ENCODE peak calls at places on chromosomes 1 and 21, in eight cellular contexts. R, E, Y, C, K, D, Q and F are unnamed samples. For H3K4me1, the result is how much of the 10 kb centered on the place peaks cover.

GRCh38 chr1:170674239-170674638 is 10.3 kb downstream of the PRRX1 start:
- DNase-seq in E (no peak), Y (no peak), R (no peak), Q (no peak), C (no peak), K (no peak), D (peak), F (no peak)

GRCh38 chr1:207346562-207346912 is 25.1 kb downstream of the CD55 start:
- DNase-seq in K (no peak), Y (no peak), C (no peak), R (no peak), D (no peak), Q (no peak), E (peak), F (no peak)

GRCh38 chr1:243421784-243422183 is 165.9 kb downstream of the SDCCAG8 start:
- DNase-seq in D (peak), C (peak), E (no peak), K (peak), Y (peak), Q (peak), R (peak), F (peak)

GRCh38 chr1:27645071-27645415 is 10.1 kb upstream of the FGR start:
- DNase-seq in C (no peak), E (no peak), Y (no peak), K (no peak), R (no peak), D (no peak), Q (no peak), F (no peak)

GRCh38 chr1:31647106-31647505 is 2.4 kb upstream of the PEF1 start:
- DNase-seq in R (peak), Y (no peak), C (no peak), D (peak), Q (no peak), E (no peak), K (no peak), F (no peak)

GRCh38 chr1:172585348-172585747 is 52.4 kb downstream of the SUCO start:
- DNase-seq in R (peak), Q (no peak), Y (no peak), C (no peak), E (no peak), D (peak), K (peak), F (no peak)

GRCh38 chr1:230105754-230106625 is 39.0 kb downstream of the GALNT2 start:
- DNase-seq in E (no peak), R (peak), Y (no peak), K (peak), D (peak), C (peak), Q (no peak), F (peak)

GRCh38 chr1:19563336-19564097 is 78.2 kb upstream of the CAPZB start:
- DNase-seq in K (peak), E (peak), Q (peak), C (no peak), D (peak), Y (peak), R (peak), F (no peak)

GRCh38 chr1:157415661-157416060 is 136.7 kb downstream of the FCRL5 start:
- DNase-seq in E (no peak), C (no peak), Q (no peak), K (no peak), R (no peak), Y (no peak), D (no peak), F (no peak)

GRCh38 chr21:27740084-27740483 is 773.2 kb upstream of the ADAMTS5 start:
- DNase-seq in D (no peak), E (no peak), R (no peak), Y (no peak), Q (no peak), C (no peak), K (no peak), F (no peak)

GRCh38 chr1:186617860-186618780 is 62.1 kb downstream of the PTGS2 start:
- DNase-seq in R (peak), Y (peak), K (peak), C (no peak), Q (no peak), D (no peak), E (peak), F (peak)

GRCh38 chr21:45074048-45074817 is at the start of gene ADARB1:
- DNase-seq in E (peak), K (peak), C (peak), D (peak), Q (peak), Y (peak), R (peak), F (peak)

GRCh38 chr1:39410915-39411436 is 80.5 kb upstream of the BMP8A start:
- DNase-seq in D (peak), R (peak), K (peak), Q (peak), C (peak), E (peak), Y (peak), F (peak)

GRCh38 chr1:200053091-200053490 is 25.6 kb downstream of the NR5A2 start:
- DNase-seq in R (no peak), C (no peak), E (no peak), Q (no peak), K (no peak), D (no peak), Y (no peak), F (no peak)

GRCh38 chr1:28751315-28752056 is 14.7 kb downstream of the YTHDF2 start:
- DNase-seq in R (peak), D (peak), E (no peak), C (no peak), K (peak), Y (no peak), Q (no peak), F (no peak)

GRCh38 chr1:30101477-30102227 is 621.7 kb downstream of the MATN1 start:
- DNase-seq in K (no peak), C (no peak), E (no peak), R (no peak), Q (peak), Y (no peak), D (no peak), F (no peak)

GRCh38 chr1:234986750-234987414 is 141.8 kb downstream of the TOMM20 start:
- DNase-seq in K (no peak), Y (no peak), C (no peak), E (no peak), D (no peak), Q (no peak), R (no peak), F (no peak)

GRCh38 chr1:210372491-210372890 is 43.8 kb downstream of the HHAT start:
- DNase-seq in Q (no peak), Y (no peak), C (no peak), D (no peak), K (no peak), E (no peak), R (no peak), F (no peak)

GRCh38 chr1:237071641-237072420 is 29.8 kb downstream of the RYR2 start:
- DNase-seq in R (no peak), E (no peak), Q (no peak), Y (no peak), C (no peak), D (no peak), K (no peak), F (no peak)

GRCh38 chr1:227459977-227460376 is 103.4 kb upstream of the ZNF678 start:
- DNase-seq in C (no peak), D (no peak), K (no peak), Q (no peak), Y (no peak), R (no peak), E (no peak), F (no peak)

GRCh38 chr1:201016211-201016651 is 7.3 kb downstream of the KIF21B start:
- DNase-seq in E (no peak), R (peak), K (peak), Y (no peak), D (peak), Q (peak), C (no peak), F (no peak)

GRCh38 chr21:15053531-15053930 is 11.3 kb downstream of the NRIP1 start:
- DNase-seq in Y (no peak), C (no peak), E (no peak), D (no peak), R (no peak), K (no peak), Q (no peak), F (no peak)

GRCh38 chr21:15057290-15057689 is 7.5 kb downstream of the NRIP1 start:
- DNase-seq in K (peak), E (no peak), Q (peak), D (no peak), R (no peak), Y (no peak), C (no peak), F (no peak)

GRCh38 chr21:15051652-15052554 is 12.9 kb downstream of the NRIP1 start:
- DNase-seq in R (peak), E (no peak), Q (no peak), D (peak), C (no peak), Y (no peak), K (peak), F (no peak)

GRCh38 chr21:15054606-15055239 is 10.1 kb downstream of the NRIP1 start:
- DNase-seq in R (peak), Q (no peak), K (no peak), Y (no peak), D (no peak), C (no peak), E (no peak), F (no peak)

DNA sequence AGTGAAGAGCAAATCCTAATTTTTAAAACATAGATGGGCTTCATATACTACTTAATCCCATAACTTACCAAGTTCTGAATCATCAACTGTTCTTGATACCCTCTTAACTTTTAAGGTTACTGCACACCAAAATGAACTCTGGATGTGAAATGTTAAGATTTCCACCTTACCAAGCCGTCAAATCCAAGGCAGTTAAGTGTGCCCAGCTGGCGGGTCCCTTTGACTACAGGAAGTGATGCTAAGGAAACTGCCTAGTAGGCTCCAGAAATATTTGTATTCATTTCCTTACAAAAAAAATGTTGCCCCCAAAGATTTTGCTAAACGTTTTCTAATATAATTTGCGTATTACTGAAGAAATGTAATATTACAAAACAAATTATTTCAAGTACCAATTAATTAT is 10.7 kb downstream of the NRIP1 start:
- DNase-seq in Q (no peak), K (no peak), D (no peak), E (no peak), Y (no peak), C (no peak), R (no peak), F (no peak)
- H3K4me1 ChIP-seq in Q (under half), K (under half), D (under half), E (under half), Y (half or more), C (half or more), R (under half), F (under half)

GRCh38 chr1:56331207-56331891 is 248.0 kb downstream of the PLPP3 start:
- DNase-seq in C (no peak), R (no peak), Y (no peak), Q (no peak), D (no peak), E (no peak), K (no peak), F (no peak)

GRCh38 chr1:56335394-56335793 is 244.0 kb downstream of the PLPP3 start:
- DNase-seq in R (peak), C (no peak), D (no peak), Q (no peak), E (no peak), Y (no peak), K (no peak), F (no peak)

GRCh38 chr1:56333461-56333860 is 245.9 kb downstream of the PLPP3 start:
- DNase-seq in D (no peak), R (no peak), E (no peak), K (no peak), Y (no peak), C (no peak), Q (no peak), F (no peak)

GRCh38 chr1:56331892-56332567 is 247.3 kb downstream of the PLPP3 start:
- DNase-seq in D (peak), Q (no peak), Y (no peak), E (no peak), R (peak), C (no peak), K (no peak), F (no peak)

DNA sequence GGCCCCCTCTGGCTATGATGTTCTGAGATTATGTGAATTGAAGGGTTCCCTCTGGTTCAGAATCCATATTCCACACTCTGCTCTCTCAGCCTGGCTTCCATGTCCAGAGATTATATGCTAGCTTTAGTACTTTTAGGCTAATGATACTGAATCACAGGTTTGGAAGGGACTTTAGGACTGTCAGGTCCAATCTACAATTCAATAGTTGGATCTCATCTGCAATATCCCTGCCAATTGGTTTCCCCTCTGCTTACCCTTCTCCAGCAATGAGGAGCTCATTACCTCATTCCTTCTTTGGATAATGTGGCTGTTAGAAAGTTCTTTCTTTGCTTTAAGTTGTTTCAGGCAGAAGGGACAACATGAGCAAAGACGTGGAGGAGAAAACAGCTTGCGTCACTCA is 245.3 kb downstream of the PLPP3 start:
- DNase-seq in R (no peak), K (no peak), C (no peak), Q (no peak), Y (no peak), E (no peak), D (no peak), F (no peak)
- H3K4me1 ChIP-seq in R (under half), K (under half), C (under half), Q (under half), Y (under half), E (under half), D (under half), F (under half)

DNA sequence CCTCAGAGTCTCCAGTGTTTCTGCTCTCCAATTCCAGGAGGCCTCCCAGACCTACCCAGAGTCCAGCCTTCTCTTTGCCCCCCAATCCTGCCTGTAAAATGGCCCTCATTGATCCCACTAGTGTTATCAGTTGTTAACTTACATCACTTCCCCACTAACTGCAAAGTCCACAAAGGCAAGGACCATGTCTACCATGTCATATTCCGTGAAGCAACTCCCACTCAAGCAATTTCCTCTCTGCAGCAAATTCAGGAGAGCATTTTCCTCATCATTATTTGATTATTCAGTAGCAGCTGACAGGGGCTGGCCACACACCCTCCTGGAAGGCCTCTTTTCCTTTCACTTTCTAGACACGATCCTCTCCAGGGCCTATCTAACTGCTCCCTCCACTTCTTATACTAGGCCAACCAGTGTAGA is 153.5 kb downstream of the RERE start:
- DNase-seq in C (no peak), Y (peak), D (peak), R (no peak), E (no peak), K (peak), Q (peak), F (no peak)
- H3K4me1 ChIP-seq in C (half or more), Y (half or more), D (under half), R (half or more), E (under half), K (under half), Q (under half), F (under half)

GRCh38 chr1:173714441-173714758 is 381 bp upstream of the KLHL20 start:
- DNase-seq in Y (no peak), E (no peak), R (no peak), C (no peak), K (no peak), Q (no peak), D (no peak), F (no peak)
- H3K4me1 ChIP-seq in Y (under half), E (under half), R (under half), C (under half), K (under half), Q (under half), D (under half), F (under half)

GRCh38 chr1:1917995-1918900 is 831 bp downstream of the TMEM52 start:
- DNase-seq in C (peak), Q (no peak), Y (no peak), E (peak), R (no peak), K (no peak), D (no peak), F (no peak)

GRCh38 chr1:1918901-1919303 is at the start of gene TMEM52:
- DNase-seq in Y (no peak), E (no peak), D (no peak), C (peak), R (no peak), K (no peak), Q (no peak), F (no peak)

GRCh38 chr1:1916882-1917281 is 1.8 kb downstream of the CALML6 start:
- DNase-seq in K (no peak), Y (no peak), R (no peak), E (peak), D (no peak), Q (no peak), C (no peak), F (no peak)

GRCh38 chr1:1915911-1916835 is 1.1 kb downstream of the CALML6 start:
- DNase-seq in Q (no peak), Y (peak), E (peak), D (no peak), K (peak), R (no peak), C (peak), F (no peak)

GRCh38 chr1:1917304-1917976 is 1.6 kb downstream of the TMEM52 start:
- DNase-seq in Q (no peak), R (no peak), D (no peak), Y (no peak), C (peak), K (no peak), E (peak), F (no peak)
- H3K4me1 ChIP-seq in Q (under half), R (under half), D (under half), Y (under half), C (under half), K (under half), E (under half), F (under half)

DNA sequence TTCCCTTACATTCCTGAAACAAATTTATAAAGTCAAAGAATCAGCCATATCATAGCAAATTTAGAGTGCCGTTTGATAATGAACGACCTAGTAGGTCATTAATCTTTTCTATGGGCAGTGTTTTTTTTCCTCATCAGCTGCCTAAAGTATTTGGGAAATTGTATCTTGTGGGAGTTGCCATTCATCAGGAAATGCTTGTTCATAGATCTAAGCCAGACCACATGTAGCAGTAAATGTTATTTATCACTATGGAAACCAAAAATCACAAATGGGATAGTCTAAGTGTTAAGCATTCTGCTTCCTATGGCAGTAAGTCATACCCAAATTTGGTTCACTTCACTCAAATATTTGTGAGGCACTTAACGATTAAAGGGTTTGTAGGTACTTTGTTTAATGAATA is 52.9 kb downstream of the LRRC8D start:
- DNase-seq in C (no peak), Q (no peak), E (no peak), R (peak), D (peak), Y (no peak), K (no peak), F (no peak)
- H3K4me1 ChIP-seq in C (under half), Q (under half), E (under half), R (under half), D (under half), Y (under half), K (under half), F (under half)

GRCh38 chr1:162139398-162139685 is 69.9 kb downstream of the NOS1AP start:
- DNase-seq in Q (no peak), Y (no peak), E (no peak), R (no peak), D (no peak), K (no peak), C (no peak), F (no peak)
- H3K4me1 ChIP-seq in Q (under half), Y (under half), E (under half), R (under half), D (under half), K (under half), C (under half), F (under half)

GRCh38 chr1:109379422-109379821 is 18.3 kb downstream of the SORT1 start:
- DNase-seq in D (peak), K (no peak), Q (no peak), Y (no peak), R (no peak), C (no peak), E (no peak), F (no peak)
- H3K4me1 ChIP-seq in D (under half), K (under half), Q (under half), Y (under half), R (under half), C (under half), E (under half), F (under half)

DNA sequence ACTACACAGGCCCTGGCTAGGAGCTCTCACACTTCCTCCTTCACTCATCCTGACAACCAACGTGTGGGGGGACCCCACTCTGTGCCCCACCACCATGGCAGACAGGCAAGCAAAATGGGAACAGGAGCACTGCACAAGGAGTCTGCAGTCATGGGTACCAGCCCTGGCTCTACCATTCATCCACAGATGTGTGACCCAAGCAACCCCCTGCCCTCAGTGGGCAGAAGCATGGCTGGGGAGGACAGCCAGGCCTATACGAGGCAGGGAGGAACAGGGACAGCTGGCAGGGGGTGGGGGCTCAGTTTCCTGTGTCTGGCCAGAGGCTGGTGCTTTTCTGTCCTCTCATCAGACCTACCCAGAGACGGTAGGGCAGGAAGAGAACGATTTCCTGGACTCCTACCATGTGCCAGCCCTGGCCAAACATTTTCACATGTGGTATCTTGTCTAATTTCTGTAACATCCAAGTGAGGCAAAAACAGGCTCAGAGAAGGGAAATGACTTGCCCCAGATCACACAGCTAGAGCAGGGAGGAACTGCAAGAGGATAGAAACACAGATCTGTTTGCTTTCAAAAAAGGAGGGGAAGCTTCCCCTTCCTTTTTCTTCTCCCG is 178.0 kb downstream of the HIVEP3 start:
- DNase-seq in C (no peak), E (no peak), D (no peak), Y (no peak), R (no peak), Q (no peak), K (no peak), F (no peak)
- H3K4me1 ChIP-seq in C (under half), E (under half), D (under half), Y (under half), R (under half), Q (under half), K (under half), F (under half)

GRCh38 chr1:61247881-61248752 is 165.8 kb downstream of the NFIA start:
- DNase-seq in C (no peak), R (no peak), Q (no peak), Y (no peak), K (no peak), D (no peak), E (no peak), F (no peak)

GRCh38 chr1:61254629-61255323 is 172.4 kb downstream of the NFIA start:
- DNase-seq in R (no peak), E (peak), C (peak), K (peak), Q (peak), Y (no peak), D (peak), F (no peak)

GRCh38 chr1:61255324-61255703 is 173.0 kb downstream of the NFIA start:
- DNase-seq in D (no peak), Y (no peak), C (no peak), E (no peak), K (no peak), R (no peak), Q (no peak), F (no peak)

GRCh38 chr1:61253912-61254628 is 171.7 kb downstream of the NFIA start:
- DNase-seq in K (no peak), Y (no peak), E (no peak), C (no peak), Q (no peak), R (no peak), D (no peak), F (no peak)

GRCh38 chr1:61253059-61253735 is 170.8 kb downstream of the NFIA start:
- DNase-seq in C (peak), Y (peak), K (peak), E (peak), Q (peak), R (peak), D (peak), F (no peak)
- H3K4me1 ChIP-seq in C (under half), Y (under half), K (under half), E (under half), Q (under half), R (under half), D (under half), F (under half)